ENCODE peak calls at places on chromosome 22, in seven cellular contexts. One of them, this sample, is unnamed. For H3K4me1 and H3K9me3, the result is how much of the 10 kb centered on the place peaks cover.

GRCh38 chr22:21624880-21625791 is 4.7 kb downstream of the YDJC start:
- DNase-seq in OCI-LY7: no peak
- DNase-seq in cardiac muscle cell: no peak
- DNase-seq in ascending aorta: no peak
- DNase-seq in left lung: peak
- DNase-seq in tibial artery: no peak
- DNase-seq in right cardiac atrium: no peak
- DNase-seq in this sample: no peak

GRCh38 chr22:46153930-46154329 is 3.6 kb downstream of the PPARA start:
- DNase-seq in cardiac muscle cell: no peak
- DNase-seq in right cardiac atrium: no peak
- DNase-seq in ascending aorta: no peak
- DNase-seq in left lung: no peak
- DNase-seq in OCI-LY7: no peak
- DNase-seq in tibial artery: no peak
- DNase-seq in this sample: no peak

GRCh38 chr22:50274311-50274710 is 4.1 kb upstream of the MAPK11 start:
- DNase-seq in cardiac muscle cell: peak
- DNase-seq in OCI-LY7: peak
- DNase-seq in left lung: no peak
- DNase-seq in tibial artery: no peak
- DNase-seq in right cardiac atrium: peak
- DNase-seq in ascending aorta: no peak
- DNase-seq in this sample: no peak

GRCh38 chr22:19756288-19757128 is 4.1 kb upstream of the TBX1 start:
- DNase-seq in right cardiac atrium: no peak
- DNase-seq in ascending aorta: no peak
- DNase-seq in OCI-LY7: peak
- DNase-seq in tibial artery: no peak
- DNase-seq in cardiac muscle cell: no peak
- DNase-seq in left lung: peak
- DNase-seq in this sample: no peak

GRCh38 chr22:47076758-47077157 is 314.3 kb downstream of the TBC1D22A start:
- DNase-seq in ascending aorta: no peak
- DNase-seq in left lung: no peak
- DNase-seq in cardiac muscle cell: no peak
- DNase-seq in OCI-LY7: no peak
- DNase-seq in right cardiac atrium: no peak
- DNase-seq in tibial artery: no peak
- DNase-seq in this sample: no peak

GRCh38 chr22:33002035-33002434 is 56.1 kb downstream of the SYN3 start:
- DNase-seq in ascending aorta: no peak
- DNase-seq in right cardiac atrium: no peak
- DNase-seq in tibial artery: no peak
- DNase-seq in left lung: no peak
- DNase-seq in cardiac muscle cell: no peak
- DNase-seq in OCI-LY7: no peak
- DNase-seq in this sample: no peak

GRCh38 chr22:26564672-26565071 is 25.3 kb downstream of the TPST2 start:
- DNase-seq in right cardiac atrium: no peak
- DNase-seq in ascending aorta: no peak
- DNase-seq in left lung: no peak
- DNase-seq in tibial artery: no peak
- DNase-seq in OCI-LY7: no peak
- DNase-seq in cardiac muscle cell: no peak
- DNase-seq in this sample: no peak

GRCh38 chr22:32904044-32904443 is 102.5 kb downstream of the TIMP3 start:
- DNase-seq in ascending aorta: no peak
- DNase-seq in right cardiac atrium: no peak
- DNase-seq in tibial artery: no peak
- DNase-seq in left lung: no peak
- DNase-seq in OCI-LY7: peak
- DNase-seq in cardiac muscle cell: peak
- DNase-seq in this sample: peak

GRCh38 chr22:41544671-41545476 is 604 bp upstream of the POLR3H start:
- DNase-seq in ascending aorta: no peak
- DNase-seq in right cardiac atrium: no peak
- DNase-seq in tibial artery: no peak
- DNase-seq in OCI-LY7: no peak
- DNase-seq in left lung: no peak
- DNase-seq in cardiac muscle cell: no peak
- DNase-seq in this sample: no peak

GRCh38 chr22:37896181-37896592 is 9.9 kb upstream of the MICALL1 start:
- DNase-seq in cardiac muscle cell: peak
- DNase-seq in tibial artery: no peak
- DNase-seq in left lung: no peak
- DNase-seq in OCI-LY7: peak
- DNase-seq in right cardiac atrium: no peak
- DNase-seq in ascending aorta: no peak
- DNase-seq in this sample: peak

GRCh38 chr22:17120281-17120680 is 879 bp downstream of the TMEM121B start:
- DNase-seq in left lung: peak
- DNase-seq in cardiac muscle cell: peak
- DNase-seq in tibial artery: no peak
- DNase-seq in OCI-LY7: no peak
- DNase-seq in right cardiac atrium: peak
- DNase-seq in ascending aorta: no peak
- DNase-seq in this sample: no peak

GRCh38 chr22:41915035-41915782 is at the start of gene SHISA8:
- DNase-seq in tibial artery: no peak
- DNase-seq in left lung: no peak
- DNase-seq in ascending aorta: no peak
- DNase-seq in cardiac muscle cell: peak
- DNase-seq in OCI-LY7: no peak
- DNase-seq in right cardiac atrium: peak
- DNase-seq in this sample: no peak

GRCh38 chr22:32850591-32851517 is 49.3 kb downstream of the TIMP3 start:
- DNase-seq in cardiac muscle cell: peak
- DNase-seq in OCI-LY7: no peak
- DNase-seq in tibial artery: peak
- DNase-seq in ascending aorta: peak
- DNase-seq in right cardiac atrium: peak
- DNase-seq in left lung: no peak
- DNase-seq in this sample: peak

GRCh38 chr22:24303007-24303406 is 32.4 kb downstream of the SPECC1L start:
- DNase-seq in right cardiac atrium: no peak
- DNase-seq in ascending aorta: no peak
- DNase-seq in left lung: no peak
- DNase-seq in cardiac muscle cell: no peak
- DNase-seq in tibial artery: no peak
- DNase-seq in OCI-LY7: no peak
- DNase-seq in this sample: peak
- H3K4me1 ChIP-seq in right cardiac atrium: under half
- H3K4me1 ChIP-seq in ascending aorta: under half
- H3K4me1 ChIP-seq in left lung: under half
- H3K4me1 ChIP-seq in cardiac muscle cell: under half
- H3K4me1 ChIP-seq in tibial artery: under half
- H3K4me1 ChIP-seq in OCI-LY7: under half
- H3K4me1 ChIP-seq in this sample: under half

GRCh38 chr22:36330655-36331305 is 57.0 kb downstream of the MYH9 start:
- DNase-seq in OCI-LY7: no peak
- DNase-seq in left lung: no peak
- DNase-seq in right cardiac atrium: peak
- DNase-seq in cardiac muscle cell: peak
- DNase-seq in tibial artery: no peak
- DNase-seq in ascending aorta: peak
- DNase-seq in this sample: no peak

GRCh38 chr22:36333632-36334031 is 54.1 kb downstream of the MYH9 start:
- DNase-seq in ascending aorta: no peak
- DNase-seq in right cardiac atrium: no peak
- DNase-seq in cardiac muscle cell: no peak
- DNase-seq in tibial artery: no peak
- DNase-seq in OCI-LY7: no peak
- DNase-seq in left lung: no peak
- DNase-seq in this sample: no peak

GRCh38 chr22:36331306-36331911 is 56.4 kb downstream of the MYH9 start:
- DNase-seq in right cardiac atrium: peak
- DNase-seq in cardiac muscle cell: peak
- DNase-seq in tibial artery: peak
- DNase-seq in ascending aorta: peak
- DNase-seq in left lung: peak
- DNase-seq in OCI-LY7: peak
- DNase-seq in this sample: peak

GRCh38 chr22:36332623-36333331 is 55.0 kb downstream of the MYH9 start:
- DNase-seq in ascending aorta: no peak
- DNase-seq in OCI-LY7: peak
- DNase-seq in tibial artery: no peak
- DNase-seq in left lung: no peak
- DNase-seq in cardiac muscle cell: peak
- DNase-seq in right cardiac atrium: no peak
- DNase-seq in this sample: no peak

GRCh38 chr22:36331912-36332622 is 55.7 kb downstream of the MYH9 start:
- DNase-seq in right cardiac atrium: peak
- DNase-seq in OCI-LY7: peak
- DNase-seq in tibial artery: peak
- DNase-seq in ascending aorta: peak
- DNase-seq in left lung: peak
- DNase-seq in cardiac muscle cell: peak
- DNase-seq in this sample: peak
- H3K4me3 ChIP-seq in right cardiac atrium: no peak
- H3K4me3 ChIP-seq in OCI-LY7: peak
- H3K4me3 ChIP-seq in tibial artery: peak
- H3K4me3 ChIP-seq in ascending aorta: no peak
- H3K4me3 ChIP-seq in left lung: no peak
- H3K4me3 ChIP-seq in cardiac muscle cell: no peak
- H3K4me3 ChIP-seq in this sample: no peak

GRCh38 chr22:49079743-49080500 is 747.8 kb downstream of the BRD1 start:
- DNase-seq in ascending aorta: no peak
- DNase-seq in left lung: no peak
- DNase-seq in tibial artery: no peak
- DNase-seq in cardiac muscle cell: no peak
- DNase-seq in OCI-LY7: no peak
- DNase-seq in right cardiac atrium: no peak
- DNase-seq in this sample: no peak

GRCh38 chr22:49078076-49078710 is 749.5 kb downstream of the BRD1 start:
- DNase-seq in left lung: peak
- DNase-seq in right cardiac atrium: no peak
- DNase-seq in tibial artery: no peak
- DNase-seq in cardiac muscle cell: no peak
- DNase-seq in OCI-LY7: no peak
- DNase-seq in ascending aorta: no peak
- DNase-seq in this sample: no peak

GRCh38 chr22:49077586-49077985 is 750.1 kb downstream of the BRD1 start:
- DNase-seq in cardiac muscle cell: no peak
- DNase-seq in ascending aorta: no peak
- DNase-seq in OCI-LY7: no peak
- DNase-seq in left lung: no peak
- DNase-seq in tibial artery: no peak
- DNase-seq in right cardiac atrium: no peak
- DNase-seq in this sample: no peak

GRCh38 chr22:49080631-49081030 is 747.0 kb downstream of the BRD1 start:
- DNase-seq in OCI-LY7: no peak
- DNase-seq in tibial artery: no peak
- DNase-seq in cardiac muscle cell: no peak
- DNase-seq in ascending aorta: no peak
- DNase-seq in right cardiac atrium: no peak
- DNase-seq in left lung: no peak
- DNase-seq in this sample: no peak

GRCh38 chr22:49079027-49079725 is 748.5 kb downstream of the BRD1 start:
- DNase-seq in right cardiac atrium: no peak
- DNase-seq in tibial artery: no peak
- DNase-seq in cardiac muscle cell: no peak
- DNase-seq in OCI-LY7: no peak
- DNase-seq in ascending aorta: no peak
- DNase-seq in left lung: no peak
- DNase-seq in this sample: no peak
- H3K9me3 ChIP-seq in right cardiac atrium: under half
- H3K9me3 ChIP-seq in tibial artery: under half
- H3K9me3 ChIP-seq in cardiac muscle cell: under half
- H3K9me3 ChIP-seq in OCI-LY7: under half
- H3K9me3 ChIP-seq in ascending aorta: under half
- H3K9me3 ChIP-seq in left lung: under half
- H3K9me3 ChIP-seq in this sample: under half

DNA sequence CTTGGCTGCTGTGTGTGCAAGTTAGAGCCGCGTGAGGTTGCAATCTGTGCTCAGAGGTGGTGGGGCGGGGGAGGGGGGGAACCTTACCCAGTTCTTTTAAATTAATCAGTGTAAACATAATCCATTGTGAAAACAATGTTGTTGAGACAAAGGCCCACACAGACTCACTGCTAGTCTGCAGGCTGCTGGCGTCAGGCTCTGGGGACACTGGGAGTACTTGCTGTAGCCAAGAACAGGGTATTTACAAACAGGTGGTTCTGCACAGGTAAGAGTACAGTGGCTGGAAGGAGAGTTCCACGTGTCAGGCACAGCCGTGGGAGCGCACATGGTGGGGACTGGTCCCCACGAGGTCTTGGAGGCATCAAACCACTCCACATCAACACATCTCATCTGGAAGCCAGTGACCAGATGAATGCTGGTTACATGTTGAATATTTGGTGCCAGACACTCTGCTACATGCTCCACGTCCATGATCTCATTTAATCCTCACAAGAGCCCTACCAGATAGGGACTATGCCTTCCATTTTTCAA is 27.4 kb downstream of the SCUBE1 start:
- DNase-seq in OCI-LY7: no peak
- DNase-seq in ascending aorta: no peak
- DNase-seq in tibial artery: no peak
- DNase-seq in right cardiac atrium: no peak
- DNase-seq in left lung: no peak
- DNase-seq in cardiac muscle cell: no peak
- DNase-seq in this sample: no peak
- H3K4me1 ChIP-seq in OCI-LY7: under half
- H3K4me1 ChIP-seq in ascending aorta: under half
- H3K4me1 ChIP-seq in tibial artery: under half
- H3K4me1 ChIP-seq in right cardiac atrium: under half
- H3K4me1 ChIP-seq in left lung: under half
- H3K4me1 ChIP-seq in cardiac muscle cell: under half
- H3K4me1 ChIP-seq in this sample: under half

GRCh38 chr22:40043793-40044101 is 49.0 kb downstream of the FAM83F start:
- DNase-seq in left lung: no peak
- DNase-seq in right cardiac atrium: no peak
- DNase-seq in OCI-LY7: no peak
- DNase-seq in tibial artery: no peak
- DNase-seq in ascending aorta: no peak
- DNase-seq in cardiac muscle cell: no peak
- DNase-seq in this sample: no peak
- H3K4me3 ChIP-seq in left lung: peak
- H3K4me3 ChIP-seq in right cardiac atrium: peak
- H3K4me3 ChIP-seq in OCI-LY7: peak
- H3K4me3 ChIP-seq in tibial artery: peak
- H3K4me3 ChIP-seq in ascending aorta: peak
- H3K4me3 ChIP-seq in cardiac muscle cell: peak
- H3K4me3 ChIP-seq in this sample: peak

GRCh38 chr22:48886604-48887393 is 940.9 kb downstream of the BRD1 start:
- DNase-seq in right cardiac atrium: no peak
- DNase-seq in ascending aorta: peak
- DNase-seq in cardiac muscle cell: no peak
- DNase-seq in OCI-LY7: no peak
- DNase-seq in left lung: peak
- DNase-seq in tibial artery: peak
- DNase-seq in this sample: no peak
- H3K9me3 ChIP-seq in right cardiac atrium: under half
- H3K9me3 ChIP-seq in ascending aorta: under half
- H3K9me3 ChIP-seq in cardiac muscle cell: under half
- H3K9me3 ChIP-seq in OCI-LY7: under half
- H3K9me3 ChIP-seq in left lung: under half
- H3K9me3 ChIP-seq in tibial artery: under half
- H3K9me3 ChIP-seq in this sample: under half

This sample was measured in mucosa of descending colon.